ENCODE peak calls at places on chromosomes 5 and 9, in seven cellular contexts. T is T-helper 2 cell treated with Interferon-gamma antibody and Interleukin-4, amounts not matched to agents 5 μg/mL and 100 μg/mL, for 36 hours; N is activated T-cell treated with anti-CD3 and anti-CD28 coated beads for 1 hour; Q is occipital lobe; X is CD8-positive, alpha-beta memory T cell; C is NCI-H1694 treated with DMSO at 0.1 percent for 48 hours; B is omental fat pad. F is an unnamed sample.
A peak's percentile ranks its signal among the peaks of the same experiment; 100 is the strongest.

GRCh38 chr5:148561712-148562365 is 92.5 kb downstream of the HTR4 start:
- DNase-seq in X (no peak), Q (no peak), C (no peak), N (no peak), B (no peak), T (no peak), F (no peak)

GRCh38 chr5:97400537-97400936 is 217.5 kb upstream of the RIOK2 start:
- DNase-seq in N (no peak), C (no peak), X (no peak), Q (no peak), B (no peak), T (no peak), F (no peak)

GRCh38 chr9:29456940-29457339 is 1883.7 kb upstream of the C9orf72 start:
- DNase-seq in B (no peak), T (no peak), C (no peak), X (no peak), Q (no peak), N (no peak), F (no peak)

GRCh38 chr9:468766-469496 is 254.3 kb downstream of the DOCK8 start:
- DNase-seq in Q (no peak), N (no peak), C (no peak), X (no peak), T (no peak), B (no peak), F (peak; percentile 25)

GRCh38 chr5:96968074-96968473 is 32.2 kb downstream of the LNPEP start:
- DNase-seq in B (no peak), T (no peak), Q (no peak), C (no peak), X (no peak), N (no peak), F (no peak)

GRCh38 chr9:127356906-127357305 is 40.1 kb upstream of the SLC2A8 start:
- DNase-seq in B (no peak), X (no peak), N (no peak), Q (no peak), T (no peak), C (no peak), F (no peak)

GRCh38 chr5:132704875-132705274 is 31.1 kb downstream of the IL4 start:
- DNase-seq in C (no peak), N (no peak), B (no peak), X (no peak), Q (no peak), T (no peak), F (no peak)

GRCh38 chr9:109145062-109145461 is 22.0 kb downstream of the FRRS1L start:
- DNase-seq in Q (no peak), T (no peak), B (no peak), C (no peak), X (no peak), N (no peak), F (no peak)

GRCh38 chr5:151075698-151076331 is 5.0 kb downstream of the TNIP1 start:
- DNase-seq in C (no peak), Q (no peak), N (no peak), T (peak; percentile 62), B (no peak), X (no peak), F (no peak)

GRCh38 chr9:37929441-37929895 is 25.5 kb upstream of the SLC25A51 start:
- DNase-seq in T (no peak), C (no peak), Q (no peak), B (no peak), X (no peak), N (no peak), F (no peak)

GRCh38 chr9:278651-279050 is 64.0 kb downstream of the DOCK8 start:
- DNase-seq in Q (no peak), T (peak; percentile 67), N (no peak), C (no peak), X (peak; percentile 29), B (no peak), F (no peak)

GRCh38 chr5:170305646-170306025 is 8.1 kb upstream of the LCP2 start:
- DNase-seq in T (no peak), B (no peak), Q (no peak), C (no peak), X (no peak), N (no peak), F (no peak)

GRCh38 chr9:131762356-131762932 is 22.6 kb upstream of the RAPGEF1 start:
- DNase-seq in T (peak; percentile 73), C (peak; percentile 43), Q (peak; percentile 43), X (peak; percentile 76), B (peak; percentile 72), N (peak; percentile 74), F (peak; percentile 80)

GRCh38 chr9:4490705-4491620 is 695 bp downstream of the SLC1A1 start:
- DNase-seq in Q (no peak), X (no peak), N (no peak), T (no peak), C (no peak), B (no peak), F (peak; percentile 26)

GRCh38 chr5:42912184-42912766 is 100.6 kb upstream of the SELENOP start:
- DNase-seq in N (peak; percentile 37), B (no peak), T (no peak), Q (no peak), C (peak; percentile 45), X (peak; percentile 13), F (no peak)

GRCh38 chr9:36716496-36716895 is 143.8 kb downstream of the MELK start:
- DNase-seq in C (no peak), X (no peak), N (no peak), T (no peak), B (no peak), Q (no peak), F (no peak)

GRCh38 chr9:108416321-108416720 is 439.5 kb downstream of the ACTL7B start:
- DNase-seq in B (no peak), Q (no peak), X (no peak), C (no peak), T (no peak), N (no peak), F (no peak)